ENCODE peak calls at places on chromosomes 3 and 15, in six cellular contexts. E is AG10803, S is MM.1S, C is kidney, G is pancreas, V is AG09309. K is an unnamed sample.

GRCh38 chr15:60352525-60352924 is 45.3 kb downstream of the ANXA2 start:
- DNase-seq in E (no peak), S (no peak), C (no peak), G (no peak), V (no peak), K (no peak)

GRCh38 chr3:23659274-23659673 is 146.5 kb upstream of the UBE2E1 start:
- DNase-seq in E (no peak), S (peak; percentile 61), C (no peak), G (no peak), V (no peak), K (no peak)

GRCh38 chr3:56812749-56813655 is 11.3 kb upstream of the ARHGEF3 start:
- DNase-seq in E (no peak), S (peak; percentile 34), C (no peak), G (no peak), V (no peak), K (peak; percentile 66)

GRCh38 chr15:90075420-90076289 is 26.6 kb downstream of the IDH2 start:
- DNase-seq in E (peak; percentile 37), S (peak; percentile 98), C (peak; percentile 83), G (no peak), V (no peak), K (no peak)

GRCh38 chr15:66722757-66723540 is 20.9 kb downstream of the SMAD6 start:
- DNase-seq in E (no peak), S (no peak), C (peak; percentile 53), G (no peak), V (no peak), K (no peak)

GRCh38 chr3:143433787-143434378 is 314.3 kb downstream of the CHST2 start:
- DNase-seq in E (no peak), S (no peak), C (no peak), G (no peak), V (no peak), K (peak; percentile 46)

GRCh38 chr3:17607905-17608304 is 134.5 kb downstream of the TBC1D5 start:
- DNase-seq in E (no peak), S (no peak), C (no peak), G (no peak), V (no peak), K (no peak)

GRCh38 chr3:12025584-12025983 is 21.4 kb downstream of the SYN2 start:
- DNase-seq in E (no peak), S (no peak), C (no peak), G (no peak), V (no peak), K (no peak)

GRCh38 chr3:98449606-98450193 is 13.3 kb upstream of the OR5K1 start:
- DNase-seq in E (no peak), S (no peak), C (no peak), G (no peak), V (no peak), K (no peak)

GRCh38 chr3:32457971-32458471 is 44.6 kb downstream of the CMTM6 start:
- DNase-seq in E (no peak), S (no peak), C (no peak), G (no peak), V (no peak), K (no peak)

GRCh38 chr3:117898722-117899121 is 1135.9 kb downstream of the IGSF11 start:
- DNase-seq in E (peak; percentile 1), S (peak; percentile 48), C (no peak), G (no peak), V (no peak), K (peak; percentile 38)

GRCh38 chr15:49895337-49896223 is 223.5 kb downstream of the ATP8B4 start:
- DNase-seq in E (peak; percentile 88), S (no peak), C (no peak), G (no peak), V (no peak), K (peak; percentile 48)

GRCh38 chr3:62601238-62601856 is 228.0 kb upstream of the FEZF2 start:
- DNase-seq in E (peak; percentile 68), S (no peak), C (no peak), G (no peak), V (no peak), K (peak; percentile 62)

GRCh38 chr3:130340766-130341165 is 4.7 kb upstream of the COL6A5 start:
- DNase-seq in E (no peak), S (no peak), C (no peak), G (no peak), V (no peak), K (no peak)

GRCh38 chr3:198088421-198088955 is 128.5 kb downstream of the LMLN start:
- DNase-seq in E (no peak), S (no peak), C (no peak), G (no peak), V (no peak), K (no peak)

GRCh38 chr15:61116830-61117229 is 112.3 kb downstream of the RORA start:
- DNase-seq in E (no peak), S (no peak), C (no peak), G (no peak), V (no peak), K (no peak)

GRCh38 chr3:143267984-143268383 is 148.4 kb downstream of the CHST2 start:
- DNase-seq in E (peak; percentile 29), S (no peak), C (no peak), G (no peak), V (no peak), K (no peak)

GRCh38 chr3:53074366-53074696 is 28.5 kb upstream of the SFMBT1 start:
- DNase-seq in E (no peak), S (no peak), C (no peak), G (peak; percentile 49), V (no peak), K (no peak)

GRCh38 chr3:52978109-52978754 is 67.6 kb downstream of the SFMBT1 start:
- DNase-seq in E (no peak), S (no peak), C (no peak), G (no peak), V (no peak), K (no peak)

GRCh38 chr3:14691239-14691638 is 16.3 kb downstream of the C3orf20 start:
- DNase-seq in E (no peak), S (peak; percentile 66), C (no peak), G (no peak), V (no peak), K (no peak)

GRCh38 chr3:97256060-97256459 is 441.7 kb downstream of the EPHA6 start:
- DNase-seq in E (no peak), S (no peak), C (no peak), G (no peak), V (no peak), K (no peak)
- TF ChIP-seq CTCF in E (peak; percentile 16), S (no peak), C (no peak), G (no peak), V (no peak), K (no peak)

GRCh38 chr3:184949570-184949969 is 137.6 kb downstream of the VPS8 start:
- DNase-seq in E (no peak), S (no peak), C (no peak), G (no peak), V (no peak), K (no peak)

GRCh38 chr3:184954251-184954650 is 142.3 kb downstream of the VPS8 start:
- DNase-seq in E (no peak), S (no peak), C (no peak), G (no peak), V (no peak), K (peak; percentile 12)

GRCh38 chr3:184952671-184953070 is 140.7 kb downstream of the VPS8 start:
- DNase-seq in E (peak; percentile 43), S (peak; percentile 85), C (no peak), G (no peak), V (no peak), K (peak; percentile 47)

GRCh38 chr3:184953396-184953795 is 141.4 kb downstream of the VPS8 start:
- DNase-seq in E (no peak), S (no peak), C (no peak), G (no peak), V (no peak), K (no peak)
- H3K4me3 ChIP-seq in E (no peak overlapping the region), S (no peak overlapping the region), C (no peak overlapping the region), G (no peak overlapping the region), V (no peak overlapping the region), K (no peak overlapping the region)

DNA sequence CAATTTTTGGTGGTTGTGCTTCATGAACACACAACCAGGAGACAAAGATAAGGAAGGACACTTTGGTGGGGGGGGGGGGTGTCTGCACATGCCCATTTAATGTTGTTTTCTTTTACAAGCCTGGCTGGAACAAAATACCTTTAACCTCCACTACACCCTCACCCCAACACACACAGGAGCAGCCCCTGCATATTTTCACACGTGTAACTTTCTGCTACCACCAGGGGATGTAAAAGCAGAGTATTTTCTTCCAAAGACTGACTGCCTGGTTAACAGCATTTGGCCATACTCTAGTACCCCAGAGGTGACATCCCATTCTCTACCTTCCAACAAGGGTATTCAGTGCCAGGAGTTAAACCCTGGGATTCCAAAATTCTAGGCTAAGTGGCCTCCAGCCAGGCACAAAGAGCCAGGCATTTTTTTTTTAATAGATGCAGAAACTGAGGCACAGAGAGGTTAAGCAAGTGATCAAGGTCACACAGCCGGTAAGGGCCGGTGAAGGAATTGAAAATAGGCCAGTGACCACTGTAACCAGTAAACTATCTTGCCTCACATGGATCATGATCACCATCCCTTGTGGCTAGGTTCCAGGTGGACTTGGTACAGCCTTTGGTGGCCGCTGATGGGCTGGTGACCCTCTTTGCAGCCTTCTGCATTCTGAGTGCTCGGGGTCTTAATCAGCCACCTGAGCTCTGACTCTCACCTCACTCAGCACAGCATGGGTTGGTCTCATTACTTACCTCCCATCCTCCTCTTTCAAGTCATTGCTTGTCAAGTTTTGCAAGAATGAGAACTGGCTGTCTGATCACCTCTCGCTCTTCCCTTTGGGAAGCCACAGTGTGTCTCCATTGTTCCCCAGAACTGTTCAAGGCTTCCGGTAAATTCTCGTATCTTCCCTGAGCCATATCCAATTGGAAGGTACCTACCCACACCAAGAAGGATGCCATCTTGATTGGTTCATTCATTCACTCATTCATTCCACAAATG is 20.4 kb downstream of the MAGI1 start:
- DNase-seq in E (no peak), S (no peak), C (no peak), G (no peak), V (no peak), K (no peak)
- TF ChIP-seq CTCF in E (no peak), S (no peak), C (no peak), G (no peak), V (no peak), K (no peak)

DNA sequence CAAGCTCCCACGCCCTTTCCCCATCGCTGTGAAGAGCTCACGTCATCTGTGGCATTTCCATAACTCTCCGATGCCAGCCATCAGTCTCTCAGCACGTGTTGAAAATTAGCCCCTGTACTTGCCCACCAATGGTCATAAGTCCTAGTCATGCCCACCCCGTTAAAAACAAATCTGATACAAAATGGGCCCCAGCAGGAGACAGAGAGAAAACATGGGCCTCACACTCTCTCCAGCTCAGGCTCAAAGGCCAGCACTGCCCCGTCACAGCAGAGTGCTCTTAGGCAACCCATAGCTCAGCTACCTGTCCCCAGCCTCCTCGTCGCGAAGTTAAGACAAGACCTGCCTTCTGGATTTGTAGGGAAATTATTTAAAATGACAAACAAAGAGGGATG is 5.2 kb downstream of the GOLGA8B start:
- DNase-seq in E (no peak), S (no peak), C (no peak), G (no peak), V (no peak), K (no peak)
- H3K4me3 ChIP-seq in E (no peak overlapping the region), S (no peak overlapping the region), C (no peak overlapping the region), G (no peak overlapping the region), V (no peak overlapping the region), K (no peak overlapping the region)

GRCh38 chr3:156010829-156011228 is 109.5 kb upstream of the KCNAB1 start:
- DNase-seq in E (peak; percentile 1), S (peak; percentile 68), C (no peak), G (no peak), V (no peak), K (peak; percentile 14)
- TF ChIP-seq CTCF in E (peak; percentile 39), S (peak; percentile 74), C (peak; percentile 36), G (peak; percentile 8), V (peak; percentile 36), K (peak; percentile 30)